ENCODE peak calls at places on chromosomes 4 and X, in four cellular contexts. K, R, U and C are unnamed samples. For H3K9me3, the result is how much of the 10 kb centered on the place peaks cover.

GRCh38 chr4:176690716-176691115 is 102.0 kb downstream of the VEGFC start:
- DNase-seq in R (no peak), U (no peak), K (no peak), C (no peak)

GRCh38 chr4:16893141-16893571 is 5.3 kb downstream of the LDB2 start:
- DNase-seq in K (no peak), R (no peak), U (no peak), C (no peak)

GRCh38 chr4:63302792-63303191 is 1106.5 kb downstream of the TECRL start:
- DNase-seq in U (no peak), R (no peak), K (no peak), C (no peak)

GRCh38 chr4:127575888-127576287 is 56.9 kb upstream of the INTU start:
- DNase-seq in K (no peak), U (no peak), R (no peak), C (no peak)

GRCh38 chr4:149972407-149972806 is 105.8 kb upstream of the DCLK2 start:
- DNase-seq in K (no peak), U (no peak), R (no peak), C (no peak)

GRCh38 chr4:109560687-109561452 is 824 bp downstream of the MCUB start:
- DNase-seq in R (peak), K (peak), U (peak), C (peak)

GRCh38 chrX:140817943-140818342 is 108.4 kb downstream of the LINC00632 start:
- DNase-seq in K (no peak), R (no peak), U (no peak), C (no peak)

GRCh38 chrX:133745361-133745760 is 240.0 kb downstream of the GPC3 start:
- DNase-seq in K (no peak), U (no peak), R (no peak), C (no peak)

GRCh38 chr4:7806080-7806630 is 133.5 kb downstream of the AFAP1 start:
- DNase-seq in K (peak), R (peak), U (peak), C (no peak)

GRCh38 chr4:137238456-137238855 is 293.8 kb downstream of the PCDH18 start:
- DNase-seq in K (no peak), U (no peak), R (no peak), C (no peak)

GRCh38 chr4:57462843-57463242 is 352.7 kb upstream of the IGFBP7 start:
- DNase-seq in K (no peak), R (no peak), U (no peak), C (no peak)

GRCh38 chrX:19705196-19705769 is 182.1 kb downstream of the SH3KBP1 start:
- DNase-seq in R (no peak), K (no peak), U (no peak), C (no peak)

GRCh38 chr4:62814510-62815047 is 1594.7 kb downstream of the TECRL start:
- DNase-seq in R (peak), K (no peak), U (no peak), C (no peak)

GRCh38 chrX:153319295-153319694 is 2.3 kb downstream of the PNMA6F start:
- DNase-seq in R (no peak), U (no peak), K (no peak), C (no peak)

GRCh38 chrX:10628906-10629305 is 8.5 kb upstream of the MID1 start:
- DNase-seq in R (no peak), K (no peak), U (no peak), C (no peak)

GRCh38 chr4:180674629-180675367 is 1568.4 kb upstream of the TENM3 start:
- DNase-seq in U (no peak), R (no peak), K (no peak), C (no peak)

GRCh38 chr4:184762100-184762499 is 28.2 kb upstream of the CENPU start:
- DNase-seq in R (no peak), K (no peak), U (no peak), C (no peak)

GRCh38 chr4:185566972-185567749 is 31.9 kb upstream of the PDLIM3 start:
- DNase-seq in R (peak), K (no peak), U (no peak), C (no peak)

GRCh38 chr4:169397762-169398161 is 127.0 kb upstream of the SH3RF1 start:
- DNase-seq in U (no peak), R (no peak), K (no peak), C (no peak)

GRCh38 chr4:153248641-153249198 is 44.5 kb downstream of the TRIM2 start:
- DNase-seq in R (peak), K (peak), U (no peak), C (no peak)

GRCh38 chr4:6105311-6105911 is 87.2 kb upstream of the C4orf50 start:
- DNase-seq in U (no peak), R (no peak), K (peak), C (no peak)

GRCh38 chr4:2598661-2599654 is 62.5 kb downstream of the FAM193A start:
- DNase-seq in U (no peak), K (peak), R (no peak), C (peak)

GRCh38 chrX:100413231-100413630 is 3.2 kb upstream of the PCDH19 start:
- DNase-seq in R (peak), K (no peak), U (no peak), C (peak)

GRCh38 chrX:80808160-80808735 is 1.4 kb downstream of the BRWD3 start:
- DNase-seq in U (peak), R (peak), K (peak), C (peak)

GRCh38 chrX:48558270-48558669 is 16.0 kb upstream of the RBM3 start:
- DNase-seq in K (no peak), R (no peak), U (no peak), C (no peak)

GRCh38 chr4:188822698-188823097 is 683.5 kb downstream of the TRIML1 start:
- DNase-seq in R (no peak), U (no peak), K (peak), C (no peak)

GRCh38 chrX:56947695-56948094 is 47.6 kb downstream of the SPIN3 start:
- DNase-seq in K (no peak), U (no peak), R (no peak), C (no peak)

GRCh38 chr4:179625391-179625790 is 2183.2 kb upstream of the AGA start:
- DNase-seq in R (no peak), U (no peak), K (no peak), C (no peak)

GRCh38 chr4:106022454-106022853 is 127.2 kb downstream of the NPNT start:
- DNase-seq in K (no peak), U (no peak), R (no peak), C (no peak)

GRCh38 chrX:131728295-131729145 is 184.6 kb downstream of the OR13H1 start:
- DNase-seq in U (peak), R (no peak), K (no peak), C (peak)

GRCh38 chrX:131724292-131724691 is 180.4 kb downstream of the OR13H1 start:
- DNase-seq in U (no peak), R (no peak), K (no peak), C (no peak)

GRCh38 chrX:131727778-131728177 is 183.9 kb downstream of the OR13H1 start:
- DNase-seq in K (no peak), R (no peak), U (no peak), C (no peak)

GRCh38 chrX:131723646-131724045 is 179.8 kb downstream of the OR13H1 start:
- DNase-seq in R (no peak), K (no peak), U (no peak), C (no peak)

DNA sequence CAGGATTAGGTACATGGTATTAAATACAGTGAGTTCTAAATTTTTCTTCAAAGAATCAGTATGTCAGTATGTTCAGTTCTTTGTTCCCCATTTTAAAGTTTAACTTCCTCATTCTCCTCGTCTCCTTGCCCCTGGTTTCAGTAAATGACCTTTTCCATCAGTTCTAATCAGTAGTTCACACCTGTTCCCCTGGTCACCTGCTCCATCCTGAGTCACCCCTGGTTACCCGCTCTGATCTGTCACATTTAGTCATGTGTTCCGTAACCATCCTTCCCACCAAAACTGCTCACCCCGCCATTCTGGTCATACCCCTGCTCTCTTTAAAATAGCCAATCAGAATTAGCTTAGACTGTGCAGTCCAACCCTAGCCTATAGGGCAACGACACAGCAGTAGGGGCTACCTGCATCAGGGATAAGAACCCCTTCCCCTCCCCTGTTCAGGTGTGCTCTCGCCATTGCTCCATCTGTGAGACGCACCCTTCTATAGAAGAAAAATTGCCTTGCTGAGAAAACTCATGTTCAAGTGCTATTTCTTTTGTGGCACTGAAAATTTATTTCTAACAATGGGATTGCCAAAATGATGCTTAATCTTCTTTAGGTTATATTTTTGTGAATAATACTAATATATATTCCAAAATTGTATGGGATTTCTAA is 181.3 kb downstream of the OR13H1 start:
- DNase-seq in U (no peak), K (no peak), R (no peak), C (no peak)
- H3K9me3 ChIP-seq in U (under half), K (under half), R (under half), C (under half)

GRCh38 chr4:173529505-173530325 is at the start of gene HAND2:
- DNase-seq in K (peak), U (no peak), R (peak), C (no peak)
- H3K9me3 ChIP-seq in K (under half), U (under half), R (under half), C (under half)

GRCh38 chr4:146135941-146136340 is 39.6 kb upstream of the LSM6 start:
- DNase-seq in K (no peak), R (no peak), U (no peak), C (no peak)
- H3K9me3 ChIP-seq in K (under half), R (under half), U (under half), C (under half)

GRCh38 chrX:679161-679979 is 48.8 kb downstream of the SHOX start:
- DNase-seq in R (no peak), U (no peak), K (no peak), C (no peak)
- H3K9me3 ChIP-seq in R (under half), U (under half), K (under half), C (under half)

DNA sequence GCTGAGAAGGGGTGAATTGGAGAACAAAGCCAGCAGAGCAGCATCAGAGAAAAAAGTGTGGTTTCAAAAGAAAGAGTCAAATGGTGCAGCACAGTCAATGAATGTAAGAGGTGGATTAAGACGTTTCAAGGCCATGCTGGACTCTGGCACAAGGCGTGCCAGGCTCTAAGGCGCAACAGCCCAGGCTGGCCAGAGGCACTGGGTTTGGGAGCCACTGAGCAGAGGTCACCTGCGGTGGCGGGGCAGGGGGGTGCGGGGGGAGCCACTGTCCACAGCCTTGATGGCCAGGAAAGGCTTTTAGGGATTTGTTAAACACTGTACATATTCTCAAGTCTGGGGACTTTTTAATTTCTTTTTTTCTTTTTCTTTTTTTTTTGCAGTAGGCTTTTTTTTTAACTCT is 222.5 kb upstream of the FAT1 start:
- DNase-seq in R (no peak), U (no peak), K (no peak), C (no peak)
- H3K9me3 ChIP-seq in R (under half), U (under half), K (under half), C (under half)

GRCh38 chrX:1824855-1825254 is 210.0 kb downstream of the ASMT start:
- DNase-seq in K (no peak), R (no peak), U (no peak), C (no peak)
- H3K9me3 ChIP-seq in K (under half), R (under half), U (under half), C (under half)